ENCODE peak calls at places on chromosomes 5 and 9, in eight cellular contexts. One of them, this sample, is unnamed.

GRCh38 chr5:141779642-141780041 is 97.6 kb upstream of the ARAP3 start:
- DNase-seq in stimulated activated CD4-positive, alpha-beta T cell treated with anti-CD3 and anti-CD28 coated beads, Interleukin-1b, Interleukin-23, amount 100 ng/mL, for 4 hours: no peak
- DNase-seq in activated T-cell treated with anti-CD3 and anti-CD28 coated beads for 4 hours: no peak
- DNase-seq in SHP77: no peak
- DNase-seq in kidney glomerular epithelial cell: peak
- DNase-seq in uterus: peak
- DNase-seq in fibroblast of the conjunctiva: no peak
- DNase-seq in heart right ventricle: peak
- DNase-seq in this sample: no peak

GRCh38 chr5:179162351-179163235 is 102.4 kb downstream of the ZNF354C start:
- DNase-seq in fibroblast of the conjunctiva: no peak
- DNase-seq in SHP77: no peak
- DNase-seq in kidney glomerular epithelial cell: no peak
- DNase-seq in uterus: no peak
- DNase-seq in stimulated activated CD4-positive, alpha-beta T cell treated with anti-CD3 and anti-CD28 coated beads, Interleukin-1b, Interleukin-23, amount 100 ng/mL, for 4 hours: no peak
- DNase-seq in activated T-cell treated with anti-CD3 and anti-CD28 coated beads for 4 hours: no peak
- DNase-seq in heart right ventricle: no peak
- DNase-seq in this sample: no peak

GRCh38 chr5:179409806-179410205 is 64.5 kb upstream of the ADAMTS2 start:
- DNase-seq in fibroblast of the conjunctiva: no peak
- DNase-seq in stimulated activated CD4-positive, alpha-beta T cell treated with anti-CD3 and anti-CD28 coated beads, Interleukin-1b, Interleukin-23, amount 100 ng/mL, for 4 hours: no peak
- DNase-seq in heart right ventricle: no peak
- DNase-seq in activated T-cell treated with anti-CD3 and anti-CD28 coated beads for 4 hours: no peak
- DNase-seq in uterus: no peak
- DNase-seq in SHP77: no peak
- DNase-seq in kidney glomerular epithelial cell: no peak
- DNase-seq in this sample: no peak

GRCh38 chr5:180441577-180441976 is 52.6 kb upstream of the CNOT6 start:
- DNase-seq in uterus: no peak
- DNase-seq in SHP77: no peak
- DNase-seq in heart right ventricle: no peak
- DNase-seq in fibroblast of the conjunctiva: peak
- DNase-seq in stimulated activated CD4-positive, alpha-beta T cell treated with anti-CD3 and anti-CD28 coated beads, Interleukin-1b, Interleukin-23, amount 100 ng/mL, for 4 hours: no peak
- DNase-seq in activated T-cell treated with anti-CD3 and anti-CD28 coated beads for 4 hours: no peak
- DNase-seq in kidney glomerular epithelial cell: no peak
- DNase-seq in this sample: no peak

GRCh38 chr5:157006262-157006661 is 43.2 kb upstream of the TIMD4 start:
- DNase-seq in activated T-cell treated with anti-CD3 and anti-CD28 coated beads for 4 hours: no peak
- DNase-seq in stimulated activated CD4-positive, alpha-beta T cell treated with anti-CD3 and anti-CD28 coated beads, Interleukin-1b, Interleukin-23, amount 100 ng/mL, for 4 hours: no peak
- DNase-seq in uterus: no peak
- DNase-seq in fibroblast of the conjunctiva: no peak
- DNase-seq in kidney glomerular epithelial cell: no peak
- DNase-seq in heart right ventricle: no peak
- DNase-seq in SHP77: no peak
- DNase-seq in this sample: no peak

GRCh38 chr9:123084256-123084655 is 50.8 kb downstream of the GPR21 start:
- DNase-seq in stimulated activated CD4-positive, alpha-beta T cell treated with anti-CD3 and anti-CD28 coated beads, Interleukin-1b, Interleukin-23, amount 100 ng/mL, for 4 hours: no peak
- DNase-seq in heart right ventricle: no peak
- DNase-seq in fibroblast of the conjunctiva: no peak
- DNase-seq in activated T-cell treated with anti-CD3 and anti-CD28 coated beads for 4 hours: no peak
- DNase-seq in uterus: no peak
- DNase-seq in kidney glomerular epithelial cell: no peak
- DNase-seq in SHP77: no peak
- DNase-seq in this sample: no peak

GRCh38 chr9:70668751-70669150 is 254.3 kb upstream of the KLF9 start:
- DNase-seq in stimulated activated CD4-positive, alpha-beta T cell treated with anti-CD3 and anti-CD28 coated beads, Interleukin-1b, Interleukin-23, amount 100 ng/mL, for 4 hours: no peak
- DNase-seq in uterus: no peak
- DNase-seq in kidney glomerular epithelial cell: no peak
- DNase-seq in activated T-cell treated with anti-CD3 and anti-CD28 coated beads for 4 hours: no peak
- DNase-seq in heart right ventricle: no peak
- DNase-seq in SHP77: no peak
- DNase-seq in fibroblast of the conjunctiva: peak
- DNase-seq in this sample: no peak

GRCh38 chr5:62460578-62460983 is 48.0 kb downstream of the IPO11 start:
- DNase-seq in SHP77: peak
- DNase-seq in heart right ventricle: no peak
- DNase-seq in stimulated activated CD4-positive, alpha-beta T cell treated with anti-CD3 and anti-CD28 coated beads, Interleukin-1b, Interleukin-23, amount 100 ng/mL, for 4 hours: no peak
- DNase-seq in uterus: no peak
- DNase-seq in kidney glomerular epithelial cell: peak
- DNase-seq in activated T-cell treated with anti-CD3 and anti-CD28 coated beads for 4 hours: no peak
- DNase-seq in fibroblast of the conjunctiva: peak
- DNase-seq in this sample: peak

GRCh38 chr9:19690128-19690527 is 98.7 kb downstream of the SLC24A2 start:
- DNase-seq in fibroblast of the conjunctiva: no peak
- DNase-seq in heart right ventricle: no peak
- DNase-seq in activated T-cell treated with anti-CD3 and anti-CD28 coated beads for 4 hours: no peak
- DNase-seq in SHP77: no peak
- DNase-seq in uterus: no peak
- DNase-seq in stimulated activated CD4-positive, alpha-beta T cell treated with anti-CD3 and anti-CD28 coated beads, Interleukin-1b, Interleukin-23, amount 100 ng/mL, for 4 hours: no peak
- DNase-seq in kidney glomerular epithelial cell: no peak
- DNase-seq in this sample: no peak

GRCh38 chr9:120755044-120755443 is 38.2 kb downstream of the FBXW2 start:
- DNase-seq in heart right ventricle: no peak
- DNase-seq in uterus: no peak
- DNase-seq in kidney glomerular epithelial cell: no peak
- DNase-seq in activated T-cell treated with anti-CD3 and anti-CD28 coated beads for 4 hours: no peak
- DNase-seq in SHP77: no peak
- DNase-seq in stimulated activated CD4-positive, alpha-beta T cell treated with anti-CD3 and anti-CD28 coated beads, Interleukin-1b, Interleukin-23, amount 100 ng/mL, for 4 hours: no peak
- DNase-seq in fibroblast of the conjunctiva: no peak
- DNase-seq in this sample: no peak

GRCh38 chr9:79591463-79591862 is 19.7 kb downstream of the TLE4 start:
- DNase-seq in stimulated activated CD4-positive, alpha-beta T cell treated with anti-CD3 and anti-CD28 coated beads, Interleukin-1b, Interleukin-23, amount 100 ng/mL, for 4 hours: no peak
- DNase-seq in heart right ventricle: no peak
- DNase-seq in kidney glomerular epithelial cell: no peak
- DNase-seq in SHP77: no peak
- DNase-seq in activated T-cell treated with anti-CD3 and anti-CD28 coated beads for 4 hours: no peak
- DNase-seq in uterus: no peak
- DNase-seq in fibroblast of the conjunctiva: no peak
- DNase-seq in this sample: no peak

GRCh38 chr5:147439253-147439652 is 70.6 kb downstream of the DPYSL3 start:
- DNase-seq in fibroblast of the conjunctiva: no peak
- DNase-seq in activated T-cell treated with anti-CD3 and anti-CD28 coated beads for 4 hours: no peak
- DNase-seq in SHP77: no peak
- DNase-seq in heart right ventricle: no peak
- DNase-seq in stimulated activated CD4-positive, alpha-beta T cell treated with anti-CD3 and anti-CD28 coated beads, Interleukin-1b, Interleukin-23, amount 100 ng/mL, for 4 hours: no peak
- DNase-seq in uterus: no peak
- DNase-seq in kidney glomerular epithelial cell: no peak
- DNase-seq in this sample: no peak

GRCh38 chr9:30967484-30967883 is 1417.0 kb upstream of the ACO1 start:
- DNase-seq in uterus: no peak
- DNase-seq in heart right ventricle: no peak
- DNase-seq in fibroblast of the conjunctiva: no peak
- DNase-seq in stimulated activated CD4-positive, alpha-beta T cell treated with anti-CD3 and anti-CD28 coated beads, Interleukin-1b, Interleukin-23, amount 100 ng/mL, for 4 hours: no peak
- DNase-seq in SHP77: no peak
- DNase-seq in activated T-cell treated with anti-CD3 and anti-CD28 coated beads for 4 hours: no peak
- DNase-seq in kidney glomerular epithelial cell: peak
- DNase-seq in this sample: no peak

GRCh38 chr9:134611046-134611445 is 30.6 kb upstream of the COL5A1 start:
- DNase-seq in uterus: no peak
- DNase-seq in SHP77: no peak
- DNase-seq in heart right ventricle: no peak
- DNase-seq in activated T-cell treated with anti-CD3 and anti-CD28 coated beads for 4 hours: no peak
- DNase-seq in stimulated activated CD4-positive, alpha-beta T cell treated with anti-CD3 and anti-CD28 coated beads, Interleukin-1b, Interleukin-23, amount 100 ng/mL, for 4 hours: no peak
- DNase-seq in kidney glomerular epithelial cell: no peak
- DNase-seq in fibroblast of the conjunctiva: no peak
- DNase-seq in this sample: no peak

GRCh38 chr5:96402500-96402899 is 30.5 kb downstream of the PCSK1 start:
- DNase-seq in kidney glomerular epithelial cell: no peak
- DNase-seq in SHP77: no peak
- DNase-seq in activated T-cell treated with anti-CD3 and anti-CD28 coated beads for 4 hours: no peak
- DNase-seq in uterus: no peak
- DNase-seq in heart right ventricle: no peak
- DNase-seq in stimulated activated CD4-positive, alpha-beta T cell treated with anti-CD3 and anti-CD28 coated beads, Interleukin-1b, Interleukin-23, amount 100 ng/mL, for 4 hours: no peak
- DNase-seq in fibroblast of the conjunctiva: no peak
- DNase-seq in this sample: no peak

GRCh38 chr5:95172659-95173058 is 112.2 kb downstream of the MCTP1 start:
- DNase-seq in kidney glomerular epithelial cell: no peak
- DNase-seq in fibroblast of the conjunctiva: no peak
- DNase-seq in SHP77: no peak
- DNase-seq in heart right ventricle: no peak
- DNase-seq in activated T-cell treated with anti-CD3 and anti-CD28 coated beads for 4 hours: no peak
- DNase-seq in uterus: no peak
- DNase-seq in stimulated activated CD4-positive, alpha-beta T cell treated with anti-CD3 and anti-CD28 coated beads, Interleukin-1b, Interleukin-23, amount 100 ng/mL, for 4 hours: no peak
- DNase-seq in this sample: no peak

GRCh38 chr9:130364619-130365322 is 80.0 kb upstream of the ASS1 start:
- DNase-seq in stimulated activated CD4-positive, alpha-beta T cell treated with anti-CD3 and anti-CD28 coated beads, Interleukin-1b, Interleukin-23, amount 100 ng/mL, for 4 hours: no peak
- DNase-seq in activated T-cell treated with anti-CD3 and anti-CD28 coated beads for 4 hours: no peak
- DNase-seq in uterus: no peak
- DNase-seq in SHP77: no peak
- DNase-seq in fibroblast of the conjunctiva: no peak
- DNase-seq in kidney glomerular epithelial cell: no peak
- DNase-seq in heart right ventricle: no peak
- DNase-seq in this sample: no peak

GRCh38 chr5:63127054-63127453 is 548.4 kb downstream of the LRRC70 start:
- DNase-seq in activated T-cell treated with anti-CD3 and anti-CD28 coated beads for 4 hours: no peak
- DNase-seq in stimulated activated CD4-positive, alpha-beta T cell treated with anti-CD3 and anti-CD28 coated beads, Interleukin-1b, Interleukin-23, amount 100 ng/mL, for 4 hours: no peak
- DNase-seq in kidney glomerular epithelial cell: peak
- DNase-seq in uterus: no peak
- DNase-seq in heart right ventricle: no peak
- DNase-seq in fibroblast of the conjunctiva: no peak
- DNase-seq in SHP77: no peak
- DNase-seq in this sample: no peak

GRCh38 chr9:129262261-129262660 is 84.2 kb upstream of the IER5L start:
- DNase-seq in fibroblast of the conjunctiva: no peak
- DNase-seq in activated T-cell treated with anti-CD3 and anti-CD28 coated beads for 4 hours: no peak
- DNase-seq in SHP77: no peak
- DNase-seq in stimulated activated CD4-positive, alpha-beta T cell treated with anti-CD3 and anti-CD28 coated beads, Interleukin-1b, Interleukin-23, amount 100 ng/mL, for 4 hours: no peak
- DNase-seq in heart right ventricle: no peak
- DNase-seq in kidney glomerular epithelial cell: no peak
- DNase-seq in uterus: no peak
- DNase-seq in this sample: no peak

GRCh38 chr9:101026824-101027223 is 1.7 kb upstream of the PLPPR1 start:
- DNase-seq in heart right ventricle: no peak
- DNase-seq in fibroblast of the conjunctiva: no peak
- DNase-seq in activated T-cell treated with anti-CD3 and anti-CD28 coated beads for 4 hours: no peak
- DNase-seq in SHP77: peak
- DNase-seq in uterus: no peak
- DNase-seq in kidney glomerular epithelial cell: no peak
- DNase-seq in stimulated activated CD4-positive, alpha-beta T cell treated with anti-CD3 and anti-CD28 coated beads, Interleukin-1b, Interleukin-23, amount 100 ng/mL, for 4 hours: no peak
- DNase-seq in this sample: no peak

GRCh38 chr5:151741678-151742423 is 16.6 kb downstream of the ATOX1 start:
- DNase-seq in SHP77: no peak
- DNase-seq in heart right ventricle: no peak
- DNase-seq in kidney glomerular epithelial cell: peak
- DNase-seq in uterus: no peak
- DNase-seq in fibroblast of the conjunctiva: no peak
- DNase-seq in activated T-cell treated with anti-CD3 and anti-CD28 coated beads for 4 hours: no peak
- DNase-seq in stimulated activated CD4-positive, alpha-beta T cell treated with anti-CD3 and anti-CD28 coated beads, Interleukin-1b, Interleukin-23, amount 100 ng/mL, for 4 hours: no peak
- DNase-seq in this sample: no peak

GRCh38 chr5:139982157-139982974 is 60.7 kb downstream of the NRG2 start:
- DNase-seq in SHP77: no peak
- DNase-seq in uterus: no peak
- DNase-seq in stimulated activated CD4-positive, alpha-beta T cell treated with anti-CD3 and anti-CD28 coated beads, Interleukin-1b, Interleukin-23, amount 100 ng/mL, for 4 hours: no peak
- DNase-seq in heart right ventricle: no peak
- DNase-seq in kidney glomerular epithelial cell: no peak
- DNase-seq in activated T-cell treated with anti-CD3 and anti-CD28 coated beads for 4 hours: no peak
- DNase-seq in fibroblast of the conjunctiva: no peak
- DNase-seq in this sample: peak

GRCh38 chr5:142486581-142486980 is 161.8 kb upstream of the SPRY4 start:
- DNase-seq in uterus: no peak
- DNase-seq in stimulated activated CD4-positive, alpha-beta T cell treated with anti-CD3 and anti-CD28 coated beads, Interleukin-1b, Interleukin-23, amount 100 ng/mL, for 4 hours: no peak
- DNase-seq in heart right ventricle: no peak
- DNase-seq in fibroblast of the conjunctiva: peak
- DNase-seq in activated T-cell treated with anti-CD3 and anti-CD28 coated beads for 4 hours: no peak
- DNase-seq in SHP77: no peak
- DNase-seq in kidney glomerular epithelial cell: no peak
- DNase-seq in this sample: no peak

GRCh38 chr5:147072591-147072990 is 162.2 kb upstream of the STK32A start:
- DNase-seq in stimulated activated CD4-positive, alpha-beta T cell treated with anti-CD3 and anti-CD28 coated beads, Interleukin-1b, Interleukin-23, amount 100 ng/mL, for 4 hours: no peak
- DNase-seq in fibroblast of the conjunctiva: no peak
- DNase-seq in activated T-cell treated with anti-CD3 and anti-CD28 coated beads for 4 hours: no peak
- DNase-seq in heart right ventricle: no peak
- DNase-seq in kidney glomerular epithelial cell: no peak
- DNase-seq in SHP77: no peak
- DNase-seq in uterus: no peak
- DNase-seq in this sample: no peak

GRCh38 chr5:13660072-13660471 is 284.4 kb downstream of the DNAH5 start:
- DNase-seq in uterus: no peak
- DNase-seq in stimulated activated CD4-positive, alpha-beta T cell treated with anti-CD3 and anti-CD28 coated beads, Interleukin-1b, Interleukin-23, amount 100 ng/mL, for 4 hours: no peak
- DNase-seq in heart right ventricle: no peak
- DNase-seq in kidney glomerular epithelial cell: peak
- DNase-seq in SHP77: no peak
- DNase-seq in fibroblast of the conjunctiva: peak
- DNase-seq in activated T-cell treated with anti-CD3 and anti-CD28 coated beads for 4 hours: no peak
- DNase-seq in this sample: no peak

GRCh38 chr9:93674580-93675335 is 98.4 kb downstream of the PHF2 start:
- DNase-seq in SHP77: no peak
- DNase-seq in activated T-cell treated with anti-CD3 and anti-CD28 coated beads for 4 hours: no peak
- DNase-seq in kidney glomerular epithelial cell: no peak
- DNase-seq in stimulated activated CD4-positive, alpha-beta T cell treated with anti-CD3 and anti-CD28 coated beads, Interleukin-1b, Interleukin-23, amount 100 ng/mL, for 4 hours: no peak
- DNase-seq in uterus: peak
- DNase-seq in heart right ventricle: no peak
- DNase-seq in fibroblast of the conjunctiva: no peak
- DNase-seq in this sample: no peak

GRCh38 chr5:128920345-128921215 is 44.7 kb upstream of the SLC27A6 start:
- DNase-seq in activated T-cell treated with anti-CD3 and anti-CD28 coated beads for 4 hours: no peak
- DNase-seq in uterus: no peak
- DNase-seq in kidney glomerular epithelial cell: peak
- DNase-seq in stimulated activated CD4-positive, alpha-beta T cell treated with anti-CD3 and anti-CD28 coated beads, Interleukin-1b, Interleukin-23, amount 100 ng/mL, for 4 hours: no peak
- DNase-seq in heart right ventricle: no peak
- DNase-seq in SHP77: no peak
- DNase-seq in fibroblast of the conjunctiva: peak
- DNase-seq in this sample: no peak

GRCh38 chr9:103889989-103890388 is 204.1 kb upstream of the SMC2 start:
- DNase-seq in kidney glomerular epithelial cell: no peak
- DNase-seq in uterus: no peak
- DNase-seq in stimulated activated CD4-positive, alpha-beta T cell treated with anti-CD3 and anti-CD28 coated beads, Interleukin-1b, Interleukin-23, amount 100 ng/mL, for 4 hours: no peak
- DNase-seq in activated T-cell treated with anti-CD3 and anti-CD28 coated beads for 4 hours: no peak
- DNase-seq in fibroblast of the conjunctiva: no peak
- DNase-seq in SHP77: no peak
- DNase-seq in heart right ventricle: no peak
- DNase-seq in this sample: no peak

GRCh38 chr5:81971086-81971693 is 633 bp upstream of the ATG10 start:
- DNase-seq in SHP77: peak
- DNase-seq in stimulated activated CD4-positive, alpha-beta T cell treated with anti-CD3 and anti-CD28 coated beads, Interleukin-1b, Interleukin-23, amount 100 ng/mL, for 4 hours: no peak
- DNase-seq in fibroblast of the conjunctiva: no peak
- DNase-seq in uterus: no peak
- DNase-seq in kidney glomerular epithelial cell: peak
- DNase-seq in activated T-cell treated with anti-CD3 and anti-CD28 coated beads for 4 hours: no peak
- DNase-seq in heart right ventricle: no peak
- DNase-seq in this sample: no peak

GRCh38 chr9:93595861-93596365 is 19.5 kb downstream of the PHF2 start:
- DNase-seq in stimulated activated CD4-positive, alpha-beta T cell treated with anti-CD3 and anti-CD28 coated beads, Interleukin-1b, Interleukin-23, amount 100 ng/mL, for 4 hours: no peak
- DNase-seq in kidney glomerular epithelial cell: no peak
- DNase-seq in fibroblast of the conjunctiva: no peak
- DNase-seq in heart right ventricle: no peak
- DNase-seq in activated T-cell treated with anti-CD3 and anti-CD28 coated beads for 4 hours: no peak
- DNase-seq in SHP77: no peak
- DNase-seq in uterus: no peak
- DNase-seq in this sample: no peak

This sample was measured in HEK293T.